ENCODE peak calls at places on chromosome 13, in eight cellular contexts. L is mammary epithelial cell; V is stomach; S is CD8-positive, alpha-beta T cell; Y is pancreas; Z is body of pancreas; T is heart right ventricle; O is neural progenitor cell. H is an unnamed sample.

GRCh38 chr13:47519626-47520025 is 481.4 kb downstream of the SUCLA2 start:
- DNase-seq in T (no peak), Y (no peak), O (no peak), Z (no peak), S (no peak), V (no peak), L (no peak), H (no peak)

GRCh38 chr13:95156208-95156607 is 145.0 kb downstream of the ABCC4 start:
- DNase-seq in T (no peak), S (no peak), Y (no peak), V (no peak), L (no peak), O (no peak), Z (no peak), H (no peak)

GRCh38 chr13:35700661-35701060 is 224.2 kb upstream of the MAB21L1 start:
- DNase-seq in L (no peak), Y (no peak), Z (no peak), S (no peak), O (no peak), V (no peak), T (no peak), H (no peak)

GRCh38 chr13:112721198-112722104 is 31.6 kb downstream of the ATP11A start:
- DNase-seq in T (no peak), Y (no peak), V (no peak), S (no peak), O (no peak), L (no peak), Z (peak; percentile 30), H (no peak)

GRCh38 chr13:20442798-20443381 is 82.8 kb downstream of the CRYL1 start:
- DNase-seq in Y (peak; percentile 29), V (no peak), O (no peak), S (no peak), Z (no peak), T (no peak), L (no peak), H (no peak)

GRCh38 chr13:91154553-91154952 is 192.9 kb upstream of the MIR17HG start:
- DNase-seq in Y (no peak), Z (no peak), T (no peak), L (no peak), S (no peak), O (no peak), V (no peak), H (peak; percentile 50)

GRCh38 chr13:112692104-112692503 is 2.3 kb downstream of the ATP11A start:
- DNase-seq in L (no peak), V (peak; percentile 16), Y (peak; percentile 5), Z (no peak), O (no peak), S (no peak), T (no peak), H (no peak)

GRCh38 chr13:41974262-41974900 is 13.5 kb upstream of the VWA8 start:
- DNase-seq in O (no peak), L (peak; percentile 90), S (no peak), T (no peak), Y (no peak), V (no peak), Z (no peak), H (no peak)

GRCh38 chr13:97116754-97117153 is 105.4 kb upstream of the MBNL2 start:
- DNase-seq in O (no peak), Y (no peak), T (no peak), V (no peak), L (peak; percentile 64), Z (no peak), S (no peak), H (no peak)

GRCh38 chr13:96650301-96650886 is 343.9 kb downstream of the OXGR1 start:
- DNase-seq in Z (no peak), Y (no peak), L (peak; percentile 86), O (no peak), T (no peak), S (no peak), V (no peak), H (no peak)

GRCh38 chr13:91714726-91715334 is 316.4 kb downstream of the GPC5 start:
- DNase-seq in T (no peak), L (no peak), Z (no peak), Y (no peak), O (peak; percentile 4), S (no peak), V (no peak), H (no peak)

GRCh38 chr13:107351305-107351704 is 783.4 kb upstream of the ARGLU1 start:
- DNase-seq in Z (no peak), S (no peak), L (no peak), Y (no peak), O (peak; percentile 34), T (no peak), V (no peak), H (peak; percentile 69)

GRCh38 chr13:101709952-101710351 is 257.5 kb downstream of the ITGBL1 start:
- DNase-seq in T (no peak), V (no peak), Y (no peak), L (no peak), O (no peak), S (no peak), Z (no peak), H (no peak)

GRCh38 chr13:102033719-102034446 is 368.0 kb downstream of the FGF14 start:
- DNase-seq in S (no peak), V (no peak), O (peak; percentile 56), Z (no peak), L (no peak), T (no peak), Y (no peak), H (no peak)

GRCh38 chr13:52760078-52760477 is 20.5 kb upstream of the CNMD start:
- DNase-seq in O (no peak), L (no peak), V (no peak), S (no peak), Y (no peak), Z (no peak), T (no peak), H (no peak)

GRCh38 chr13:35785563-35786327 is 309.3 kb upstream of the MAB21L1 start:
- DNase-seq in Z (no peak), T (no peak), L (no peak), S (no peak), O (peak; percentile 45), V (no peak), Y (no peak), H (no peak)

GRCh38 chr13:95185851-95186250 is 115.4 kb downstream of the ABCC4 start:
- DNase-seq in L (no peak), O (no peak), V (no peak), Z (no peak), S (peak; percentile 50), T (no peak), Y (no peak), H (no peak)

GRCh38 chr13:73602295-73602694 is 531.9 kb downstream of the KLF12 start:
- DNase-seq in V (no peak), S (no peak), T (no peak), Y (no peak), O (no peak), Z (no peak), L (peak; percentile 53), H (no peak)

GRCh38 chr13:106182404-106182803 is 353.1 kb downstream of the EFNB2 start:
- DNase-seq in Y (no peak), S (no peak), L (peak; percentile 92), V (no peak), T (no peak), O (no peak), Z (no peak), H (no peak)

GRCh38 chr13:99357149-99357596 is 50.0 kb upstream of the GPR183 start:
- DNase-seq in Y (no peak), O (no peak), T (no peak), V (no peak), L (no peak), Z (no peak), S (no peak), H (no peak)

GRCh38 chr13:76000131-76000530 is 364.0 kb downstream of the LMO7 start:
- DNase-seq in S (no peak), Y (no peak), L (no peak), V (no peak), T (no peak), O (no peak), Z (no peak), H (no peak)

GRCh38 chr13:23609414-23610186 is 39.4 kb downstream of the TNFRSF19 start:
- DNase-seq in Y (no peak), V (no peak), Z (no peak), L (no peak), O (no peak), T (no peak), S (no peak), H (no peak)
- TF ChIP-seq CTCF in Y (no peak), V (no peak), Z (no peak), L (no peak), O (no peak), T (no peak), S (no peak), H (no peak)

GRCh38 chr13:23790591-23791170 is 98.5 kb downstream of the MIPEP start:
- DNase-seq in Y (no peak), L (no peak), O (no peak), V (no peak), T (no peak), Z (no peak), S (no peak), H (no peak)
- H3K4me1 ChIP-seq in Y (peaks cover 8% of the 10 kb centered on the region), L (no peaks in the 10 kb centered on the region), O (no peaks in the 10 kb centered on the region), V (peaks cover 5% of the 10 kb centered on the region), T (peaks cover 16% of the 10 kb centered on the region), Z (peaks cover 9% of the 10 kb centered on the region), S (no peaks in the 10 kb centered on the region), H (peaks cover 11% of the 10 kb centered on the region)

DNA sequence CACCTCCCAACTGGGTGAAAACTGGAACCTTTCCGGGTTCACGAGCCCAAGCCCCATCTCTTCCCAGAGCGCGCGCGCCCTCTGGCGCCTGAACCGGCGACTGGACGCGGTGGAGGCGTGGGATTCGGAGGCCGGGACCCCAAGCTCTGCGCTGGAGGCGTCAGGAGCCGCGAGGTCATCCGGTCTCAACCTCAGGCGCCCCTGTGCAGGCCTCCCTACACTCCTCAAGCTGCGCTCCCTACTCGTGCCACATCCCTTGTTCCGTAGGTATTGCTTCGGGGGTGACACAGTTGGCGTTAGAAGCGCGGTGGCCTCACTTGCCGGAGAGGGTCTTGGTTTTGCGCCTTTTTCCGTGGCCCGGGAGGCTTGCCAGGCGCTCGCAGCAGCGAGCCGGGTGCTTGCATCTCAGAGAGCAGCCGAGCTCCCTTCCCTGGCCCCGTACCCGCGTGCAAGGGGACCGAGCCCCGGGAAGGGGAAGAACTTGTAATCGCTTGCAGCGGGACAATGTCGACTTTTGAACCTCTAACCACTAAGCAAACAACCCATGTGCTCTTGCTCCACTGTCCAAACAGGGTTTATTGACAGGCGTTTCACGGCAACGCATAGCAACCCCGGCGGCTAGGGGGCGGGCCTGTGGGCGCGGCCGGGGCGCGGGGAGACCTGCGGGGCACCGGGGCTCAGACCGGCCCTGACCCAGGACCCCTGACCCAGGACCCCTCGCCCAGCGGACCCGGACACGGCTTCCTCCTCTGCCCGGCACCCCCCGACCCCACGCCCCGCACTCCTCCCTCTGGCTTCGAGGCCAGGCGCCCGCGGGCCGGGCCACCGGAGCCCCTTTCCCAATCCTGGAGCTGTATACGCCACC is 8.5 kb downstream of the CDX2 start:
- DNase-seq in T (peak; percentile 52), L (peak; percentile 50), Y (peak; percentile 86), V (peak; percentile 81), O (peak; percentile 89), Z (peak; percentile 87), S (no peak), H (peak; percentile 96)
- TF ChIP-seq CTCF in T (peak; percentile 43), L (peak; percentile 63), Y (peak; percentile 56), V (no peak), O (peak; percentile 70), Z (peak; percentile 67), S (no peak), H (peak; percentile 78)

GRCh38 chr13:93318538-93318937 is 91.9 kb downstream of the GPC6 start:
- DNase-seq in Z (no peak), V (no peak), T (no peak), S (no peak), Y (no peak), O (no peak), L (no peak), H (no peak)

GRCh38 chr13:93320942-93321341 is 94.3 kb downstream of the GPC6 start:
- DNase-seq in Y (no peak), O (no peak), L (no peak), V (no peak), T (no peak), S (no peak), Z (no peak), H (no peak)

GRCh38 chr13:93316848-93317247 is 90.2 kb downstream of the GPC6 start:
- DNase-seq in O (no peak), Z (no peak), L (no peak), Y (no peak), T (no peak), S (no peak), V (no peak), H (no peak)
- H3K4me1 ChIP-seq in O (peaks cover 17% of the 10 kb centered on the region), Z (no peaks in the 10 kb centered on the region), L (no peaks in the 10 kb centered on the region), Y (no peaks in the 10 kb centered on the region), T (no peaks in the 10 kb centered on the region), S (no peaks in the 10 kb centered on the region), V (no peaks in the 10 kb centered on the region), H (no peaks in the 10 kb centered on the region)